ENCODE peak calls at places on chromosomes 13 and 19, in four cellular contexts. One of them, this sample, is unnamed.

GRCh38 chr19:15292140-15292539 is 40.2 kb downstream of the BRD4 start:
- DNase-seq in K562: no peak
- DNase-seq in A549: no peak
- DNase-seq in GM23338: no peak
- DNase-seq in this sample: no peak

GRCh38 chr19:19615086-19615485 is 3.4 kb downstream of the PBX4 start:
- DNase-seq in A549: no peak
- DNase-seq in GM23338: no peak
- DNase-seq in K562: no peak
- DNase-seq in this sample: peak

GRCh38 chr19:3880471-3881271 is at the start of gene ATCAY:
- DNase-seq in K562: no peak
- DNase-seq in A549: no peak
- DNase-seq in GM23338: peak
- DNase-seq in this sample: no peak

GRCh38 chr19:55444720-55445045 is 1.6 kb upstream of the SHISA7 start:
- DNase-seq in A549: no peak
- DNase-seq in GM23338: no peak
- DNase-seq in K562: no peak
- DNase-seq in this sample: no peak

GRCh38 chr19:46746281-46746965 is at the start of gene STRN4:
- DNase-seq in K562: peak
- DNase-seq in A549: peak
- DNase-seq in GM23338: peak
- DNase-seq in this sample: no peak

GRCh38 chr13:79485451-79485850 is 4.5 kb downstream of the NDFIP2 start:
- DNase-seq in A549: no peak
- DNase-seq in K562: no peak
- DNase-seq in GM23338: no peak
- DNase-seq in this sample: no peak

GRCh38 chr13:90272356-90272755 is 1075.1 kb upstream of the MIR17HG start:
- DNase-seq in K562: no peak
- DNase-seq in GM23338: no peak
- DNase-seq in A549: no peak
- DNase-seq in this sample: no peak

GRCh38 chr13:25654332-25654731 is 282.6 kb downstream of the ATP8A2 start:
- DNase-seq in K562: no peak
- DNase-seq in A549: no peak
- DNase-seq in GM23338: no peak
- DNase-seq in this sample: no peak

GRCh38 chr19:36775768-36776167 is 3.2 kb upstream of the ZNF850 start:
- DNase-seq in A549: no peak
- DNase-seq in K562: no peak
- DNase-seq in GM23338: peak
- DNase-seq in this sample: no peak

GRCh38 chr13:75258159-75258782 is 223.7 kb downstream of the TBC1D4 start:
- DNase-seq in GM23338: peak
- DNase-seq in A549: no peak
- DNase-seq in K562: peak
- DNase-seq in this sample: peak

GRCh38 chr19:17686592-17687042 is 1.5 kb downstream of the UNC13A start:
- DNase-seq in GM23338: peak
- DNase-seq in K562: peak
- DNase-seq in A549: peak
- DNase-seq in this sample: no peak

GRCh38 chr13:108315955-108316354 is 46.4 kb downstream of the TNFSF13B start:
- DNase-seq in GM23338: no peak
- DNase-seq in K562: no peak
- DNase-seq in A549: no peak
- DNase-seq in this sample: no peak

GRCh38 chr19:50784710-50785109 is 5.5 kb upstream of the ACP4 start:
- DNase-seq in A549: no peak
- DNase-seq in GM23338: no peak
- DNase-seq in K562: no peak
- DNase-seq in this sample: no peak

GRCh38 chr13:20544186-20544914 is 18.7 kb upstream of the CRYL1 start:
- DNase-seq in A549: no peak
- DNase-seq in K562: no peak
- DNase-seq in GM23338: no peak
- DNase-seq in this sample: no peak

GRCh38 chr13:77544365-77544764 is 8.9 kb downstream of the SCEL start:
- DNase-seq in GM23338: no peak
- DNase-seq in K562: no peak
- DNase-seq in A549: no peak
- DNase-seq in this sample: no peak

GRCh38 chr13:31043891-31044657 is 111.6 kb downstream of the TEX26 start:
- DNase-seq in K562: peak
- DNase-seq in A549: peak
- DNase-seq in GM23338: peak
- DNase-seq in this sample: peak

GRCh38 chr19:49058592-49058991 is 1.0 kb upstream of the CGB7 start:
- DNase-seq in A549: no peak
- DNase-seq in K562: peak
- DNase-seq in GM23338: no peak
- DNase-seq in this sample: no peak

GRCh38 chr13:107373551-107373950 is 805.6 kb upstream of the ARGLU1 start:
- DNase-seq in A549: no peak
- DNase-seq in K562: no peak
- DNase-seq in GM23338: peak
- DNase-seq in this sample: no peak

GRCh38 chr19:55253264-55253663 is 5.6 kb downstream of the PPP6R1 start:
- DNase-seq in K562: no peak
- DNase-seq in A549: no peak
- DNase-seq in GM23338: no peak
- DNase-seq in this sample: no peak

GRCh38 chr19:313169-313987 is 22.2 kb upstream of the PLPP2 start:
- DNase-seq in A549: no peak
- DNase-seq in K562: no peak
- DNase-seq in GM23338: no peak
- DNase-seq in this sample: no peak

GRCh38 chr13:85377783-85378182 is 421.4 kb downstream of the SLITRK6 start:
- DNase-seq in GM23338: no peak
- DNase-seq in K562: no peak
- DNase-seq in A549: no peak
- DNase-seq in this sample: no peak

GRCh38 chr19:15323496-15324235 is 8.7 kb downstream of the BRD4 start:
- DNase-seq in GM23338: no peak
- DNase-seq in A549: no peak
- DNase-seq in K562: peak
- DNase-seq in this sample: no peak

GRCh38 chr13:113839536-113840204 is 24.2 kb downstream of the GAS6 start:
- DNase-seq in K562: no peak
- DNase-seq in A549: no peak
- DNase-seq in GM23338: no peak
- DNase-seq in this sample: no peak
- TF ChIP-seq REST in K562: no peak
- TF ChIP-seq REST in A549: no peak
- TF ChIP-seq REST in GM23338: no peak
- TF ChIP-seq REST in this sample: no peak

DNA sequence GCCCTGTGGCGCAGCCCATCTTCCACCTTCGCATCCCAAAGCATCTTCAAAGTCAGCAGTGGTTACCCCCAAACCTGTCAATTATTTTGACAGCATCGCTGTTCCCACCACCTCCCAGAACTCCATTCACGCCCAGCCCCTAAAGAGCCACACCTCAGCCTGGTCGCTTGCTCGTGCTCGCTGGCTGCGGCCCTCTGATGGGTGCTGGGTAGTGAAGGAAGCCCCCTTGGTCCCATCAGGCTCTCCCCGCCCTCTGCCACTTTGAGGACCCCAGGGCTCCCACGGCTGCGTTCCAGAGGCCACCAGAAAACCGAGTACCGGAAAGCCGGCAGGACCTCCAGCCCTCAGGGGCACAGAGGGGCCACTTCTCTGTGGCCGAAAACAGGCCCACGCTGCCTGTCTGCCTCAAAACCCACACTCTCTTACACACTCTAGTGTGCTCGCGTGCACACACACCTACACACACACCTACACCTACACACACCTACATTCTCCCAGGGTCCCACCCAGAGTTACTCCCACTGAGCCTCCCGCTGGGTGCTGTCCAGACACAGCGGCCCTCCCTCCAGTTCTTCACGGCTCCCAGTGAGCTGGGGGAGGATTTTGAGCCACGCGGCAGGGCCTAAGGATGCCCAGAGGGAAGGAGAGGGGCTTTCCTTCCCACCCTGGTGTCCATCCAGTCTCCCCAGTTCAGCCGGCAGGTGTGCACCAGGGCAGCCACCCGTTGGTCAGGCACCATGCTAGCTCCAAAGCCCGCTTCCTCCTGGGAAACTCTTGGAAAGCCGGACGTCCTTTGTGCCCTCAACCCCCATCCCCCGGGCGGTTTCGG is 1.9 kb downstream of the VSTM2B start:
- DNase-seq in K562: no peak
- DNase-seq in GM23338: peak
- DNase-seq in A549: peak
- DNase-seq in this sample: no peak
- TF ChIP-seq REST in K562: no peak
- TF ChIP-seq REST in GM23338: no peak
- TF ChIP-seq REST in A549: no peak
- TF ChIP-seq REST in this sample: no peak

DNA sequence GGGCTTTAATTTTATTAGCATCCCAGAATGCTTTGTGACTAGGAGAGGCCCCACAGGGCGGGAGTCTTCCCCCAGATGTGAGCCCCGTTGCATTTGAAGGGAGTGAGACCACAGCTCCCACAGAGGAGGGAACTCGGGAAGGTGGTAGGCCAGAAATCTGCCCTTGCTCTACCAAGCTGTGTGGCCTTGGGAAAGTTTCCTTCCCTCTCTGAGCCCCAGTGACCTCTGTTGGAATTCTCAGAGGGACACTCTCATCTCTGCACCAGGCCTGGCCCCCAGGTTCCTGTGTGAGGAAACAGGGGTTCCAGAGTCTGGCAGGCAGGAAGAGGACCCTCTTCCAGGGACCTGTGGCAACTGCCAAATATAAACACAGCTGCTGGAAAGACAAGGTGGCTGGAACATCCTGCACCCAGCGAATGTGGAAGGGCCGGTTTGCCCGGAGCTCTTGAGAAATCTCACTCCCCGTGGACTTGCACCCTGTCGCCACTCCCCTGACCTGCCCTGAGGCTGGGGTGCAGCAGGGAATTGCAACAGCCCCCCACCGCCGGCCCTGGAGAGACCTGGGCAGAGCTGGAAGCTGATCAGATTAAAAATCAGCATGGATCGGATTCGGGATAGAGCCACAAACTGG is 52.7 kb downstream of the GADD45B start:
- DNase-seq in A549: no peak
- DNase-seq in GM23338: no peak
- DNase-seq in K562: no peak
- DNase-seq in this sample: no peak
- TF ChIP-seq REST in A549: no peak
- TF ChIP-seq REST in GM23338: no peak
- TF ChIP-seq REST in K562: no peak
- TF ChIP-seq REST in this sample: no peak

DNA sequence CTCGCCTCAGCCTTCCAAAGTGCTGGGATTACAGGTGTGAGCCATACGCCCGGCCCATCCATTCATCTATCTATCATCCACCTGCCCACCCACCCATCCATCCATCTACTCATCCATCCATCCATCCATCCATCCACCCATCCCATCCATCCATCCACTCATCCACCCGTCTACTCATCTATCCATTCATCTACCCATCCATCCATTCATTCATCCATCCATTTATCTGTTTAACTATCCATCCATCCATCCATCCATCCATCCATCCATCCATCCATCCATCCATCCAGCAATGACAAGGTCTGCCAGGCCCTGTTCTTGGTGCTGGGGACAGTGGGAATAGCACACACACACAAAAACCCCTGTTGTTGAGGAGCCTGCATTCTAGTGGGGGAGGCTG is 4.5 kb downstream of the VAV1 start:
- DNase-seq in K562: no peak
- DNase-seq in GM23338: no peak
- DNase-seq in A549: no peak
- DNase-seq in this sample: no peak
- TF ChIP-seq REST in K562: no peak
- TF ChIP-seq REST in GM23338: no peak
- TF ChIP-seq REST in A549: no peak
- TF ChIP-seq REST in this sample: no peak

GRCh38 chr13:109400192-109400591 is 386.2 kb downstream of the IRS2 start:
- DNase-seq in A549: no peak
- DNase-seq in K562: no peak
- DNase-seq in GM23338: no peak
- DNase-seq in this sample: no peak

GRCh38 chr13:109401307-109401706 is 385.1 kb downstream of the IRS2 start:
- DNase-seq in K562: no peak
- DNase-seq in GM23338: peak
- DNase-seq in A549: no peak
- DNase-seq in this sample: no peak

GRCh38 chr13:109401891-109402290 is 384.5 kb downstream of the IRS2 start:
- DNase-seq in GM23338: no peak
- DNase-seq in A549: no peak
- DNase-seq in K562: no peak
- DNase-seq in this sample: no peak

GRCh38 chr13:109400625-109401257 is 385.6 kb downstream of the IRS2 start:
- DNase-seq in K562: no peak
- DNase-seq in A549: no peak
- DNase-seq in GM23338: no peak
- DNase-seq in this sample: no peak

DNA sequence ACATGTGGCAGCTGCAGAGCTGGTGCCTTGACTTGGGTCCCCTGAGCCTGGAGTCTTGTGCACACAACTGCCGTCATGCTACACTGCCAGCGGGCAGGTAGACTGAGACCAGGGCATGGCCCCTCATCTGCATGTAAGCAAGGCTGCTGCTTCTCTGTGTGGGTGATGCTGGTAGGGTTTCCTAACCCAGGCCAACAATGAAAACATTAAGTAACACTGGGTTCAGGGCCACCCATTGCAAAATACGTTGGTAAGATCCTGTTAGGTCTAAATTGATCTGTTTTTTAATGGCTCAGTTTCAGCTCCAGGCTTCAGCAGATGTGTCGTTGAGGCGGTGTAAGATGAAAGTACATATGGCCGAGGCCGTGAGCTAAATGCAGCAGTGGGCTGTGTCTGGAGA is 383.4 kb downstream of the IRS2 start:
- DNase-seq in GM23338: no peak
- DNase-seq in K562: no peak
- DNase-seq in A549: no peak
- DNase-seq in this sample: no peak
- TF ChIP-seq REST in GM23338: no peak
- TF ChIP-seq REST in K562: no peak
- TF ChIP-seq REST in A549: no peak
- TF ChIP-seq REST in this sample: no peak

DNA sequence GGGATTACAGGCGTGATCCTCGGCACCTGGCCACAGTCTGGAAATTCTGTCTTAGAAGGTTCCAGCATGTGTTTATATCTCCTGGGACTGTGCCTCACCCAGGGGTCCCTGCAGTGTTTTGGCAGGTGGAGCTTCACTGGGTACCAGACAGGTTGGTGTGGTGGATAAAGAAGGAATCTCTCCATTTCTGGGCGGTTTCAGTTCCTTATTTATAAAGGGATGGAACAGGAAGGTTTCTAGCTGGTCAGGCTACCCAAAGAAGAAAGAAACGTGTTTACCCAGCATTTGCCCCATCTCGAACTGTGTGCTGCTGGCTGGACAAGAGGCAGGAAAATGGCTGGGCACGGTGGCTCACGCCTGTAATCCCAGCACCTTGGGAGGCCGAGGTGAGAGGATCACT is 9.8 kb downstream of the PNPLA6 start:
- DNase-seq in A549: no peak
- DNase-seq in K562: no peak
- DNase-seq in GM23338: no peak
- DNase-seq in this sample: no peak
- TF ChIP-seq REST in A549: no peak
- TF ChIP-seq REST in K562: no peak
- TF ChIP-seq REST in GM23338: no peak
- TF ChIP-seq REST in this sample: no peak

This sample was measured in Panc1.